ENCODE peak calls at places on chromosomes 13 and 19, in five cellular contexts. One of them, this sample, is unnamed.

GRCh38 chr13:84940167-84940566 is 859.1 kb downstream of the SLITRK6 start:
- DNase-seq in GM12878: no peak
- DNase-seq in K562: no peak
- DNase-seq in A549: no peak
- DNase-seq in HepG2: no peak
- DNase-seq in this sample: no peak

GRCh38 chr19:1027020-1027952 is 878 bp downstream of the CNN2 start:
- DNase-seq in GM12878: no peak
- DNase-seq in K562: no peak
- DNase-seq in A549: no peak
- DNase-seq in HepG2: no peak
- DNase-seq in this sample: no peak

GRCh38 chr13:48383384-48383783 is 29.5 kb downstream of the LPAR6 start:
- DNase-seq in GM12878: no peak
- DNase-seq in K562: no peak
- DNase-seq in A549: no peak
- DNase-seq in HepG2: no peak
- DNase-seq in this sample: no peak

GRCh38 chr13:50682966-50683365 is 160.5 kb downstream of the DLEU7 start:
- DNase-seq in GM12878: no peak
- DNase-seq in K562: no peak
- DNase-seq in A549: no peak
- DNase-seq in HepG2: no peak
- DNase-seq in this sample: no peak

GRCh38 chr19:5621945-5622464 is 571 bp downstream of the SAFB2 start:
- DNase-seq in GM12878: no peak
- DNase-seq in K562: peak; percentile 19
- DNase-seq in A549: no peak
- DNase-seq in HepG2: no peak
- DNase-seq in this sample: no peak

GRCh38 chr13:80463673-80464352 is 122.9 kb upstream of the SPRY2 start:
- DNase-seq in GM12878: no peak
- DNase-seq in K562: no peak
- DNase-seq in A549: no peak
- DNase-seq in HepG2: no peak
- DNase-seq in this sample: no peak

GRCh38 chr19:55586976-55587668 is 6.5 kb upstream of the ZNF579 start:
- DNase-seq in GM12878: peak; percentile 60
- DNase-seq in K562: peak; percentile 97
- DNase-seq in A549: peak; percentile 98
- DNase-seq in HepG2: peak; percentile 93
- DNase-seq in this sample: peak; percentile 98

GRCh38 chr19:14835011-14835410 is at the start of the genes OR7A5 and OR7C1:
- DNase-seq in GM12878: no peak
- DNase-seq in K562: no peak
- DNase-seq in A549: no peak
- DNase-seq in HepG2: no peak
- DNase-seq in this sample: no peak

GRCh38 chr13:113992276-113993005 is 18.6 kb upstream of the C13orf46 start:
- DNase-seq in GM12878: no peak
- DNase-seq in K562: no peak
- DNase-seq in A549: no peak
- DNase-seq in HepG2: no peak
- DNase-seq in this sample: no peak

GRCh38 chr19:14002571-14003278 is 3.4 kb downstream of the RFX1 start:
- DNase-seq in GM12878: peak; percentile 40
- DNase-seq in K562: no peak
- DNase-seq in A549: no peak
- DNase-seq in HepG2: no peak
- DNase-seq in this sample: no peak

GRCh38 chr13:77698211-77699058 is 948 bp downstream of the SLAIN1 start:
- DNase-seq in GM12878: no peak
- DNase-seq in K562: peak; percentile 1
- DNase-seq in A549: no peak
- DNase-seq in HepG2: no peak
- DNase-seq in this sample: peak; percentile 55

GRCh38 chr13:41764558-41764957 is 196.4 kb downstream of the VWA8 start:
- DNase-seq in GM12878: no peak
- DNase-seq in K562: no peak
- DNase-seq in A549: no peak
- DNase-seq in HepG2: no peak
- DNase-seq in this sample: no peak

GRCh38 chr19:9431475-9431874 is 3.9 kb downstream of the ZNF266 start:
- DNase-seq in GM12878: no peak
- DNase-seq in K562: peak; percentile 32
- DNase-seq in A549: no peak
- DNase-seq in HepG2: no peak
- DNase-seq in this sample: peak; percentile 87

GRCh38 chr19:32201661-32202060 is 143.7 kb upstream of the ZNF507 start:
- DNase-seq in GM12878: no peak
- DNase-seq in K562: no peak
- DNase-seq in A549: no peak
- DNase-seq in HepG2: no peak
- DNase-seq in this sample: no peak

GRCh38 chr19:19256072-19256969 is 16.8 kb downstream of the TM6SF2 start:
- DNase-seq in GM12878: no peak
- DNase-seq in K562: no peak
- DNase-seq in A549: no peak
- DNase-seq in HepG2: peak; percentile 31
- DNase-seq in this sample: peak; percentile 40
- TF ChIP-seq ESRRA in GM12878: no peak
- TF ChIP-seq ESRRA in K562: no peak
- TF ChIP-seq ESRRA in A549: no peak
- TF ChIP-seq ESRRA in HepG2: no peak
- TF ChIP-seq ESRRA in this sample: no peak

DNA sequence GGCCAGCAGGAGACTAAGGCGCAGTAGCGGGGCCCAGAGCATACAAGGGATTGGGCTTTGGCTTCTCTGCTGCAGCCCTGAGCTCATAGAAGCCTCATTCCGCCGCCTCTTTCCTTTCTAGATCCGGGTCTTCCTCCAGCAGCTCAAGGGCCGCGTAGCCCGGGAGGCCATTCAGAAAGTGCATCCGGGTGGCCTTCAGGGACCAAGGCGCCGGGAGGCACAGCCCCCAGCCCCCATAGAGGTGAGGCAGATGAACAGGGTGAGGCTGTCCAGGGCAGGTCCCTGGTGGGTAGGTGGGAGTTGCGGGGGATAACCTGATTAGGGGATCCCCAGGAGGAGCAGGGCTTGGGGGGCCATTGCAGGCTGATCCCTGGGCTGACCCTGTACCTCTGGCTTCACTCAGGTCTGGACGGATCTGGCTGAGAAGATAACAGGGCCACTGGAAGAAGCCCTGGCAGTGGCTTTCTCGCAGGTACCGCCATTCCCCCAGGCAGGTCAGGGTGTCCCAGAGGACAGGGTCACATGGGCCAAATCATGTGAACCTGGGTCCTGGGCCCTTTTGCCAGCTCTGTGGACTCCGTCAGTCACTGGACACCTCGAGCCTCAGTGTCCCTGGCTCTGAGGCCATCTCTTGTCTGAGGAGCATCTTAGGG is 1.3 kb downstream of the SNAPC2 start:
- DNase-seq in GM12878: no peak
- DNase-seq in K562: no peak
- DNase-seq in A549: no peak
- DNase-seq in HepG2: no peak
- DNase-seq in this sample: no peak
- TF ChIP-seq ESRRA in GM12878: no peak
- TF ChIP-seq ESRRA in K562: no peak
- TF ChIP-seq ESRRA in A549: no peak
- TF ChIP-seq ESRRA in HepG2: no peak
- TF ChIP-seq ESRRA in this sample: no peak

GRCh38 chr19:30095171-30095570 is 153.1 kb downstream of the URI1 start:
- DNase-seq in GM12878: no peak
- DNase-seq in K562: no peak
- DNase-seq in A549: no peak
- DNase-seq in HepG2: no peak
- DNase-seq in this sample: no peak

GRCh38 chr19:30092721-30093569 is 150.9 kb downstream of the URI1 start:
- DNase-seq in GM12878: no peak
- DNase-seq in K562: no peak
- DNase-seq in A549: no peak
- DNase-seq in HepG2: no peak
- DNase-seq in this sample: no peak

GRCh38 chr19:30096596-30097370 is 154.7 kb downstream of the URI1 start:
- DNase-seq in GM12878: no peak
- DNase-seq in K562: no peak
- DNase-seq in A549: no peak
- DNase-seq in HepG2: no peak
- DNase-seq in this sample: no peak

GRCh38 chr19:30091856-30092255 is 149.8 kb downstream of the URI1 start:
- DNase-seq in GM12878: no peak
- DNase-seq in K562: no peak
- DNase-seq in A549: no peak
- DNase-seq in HepG2: no peak
- DNase-seq in this sample: no peak

DNA sequence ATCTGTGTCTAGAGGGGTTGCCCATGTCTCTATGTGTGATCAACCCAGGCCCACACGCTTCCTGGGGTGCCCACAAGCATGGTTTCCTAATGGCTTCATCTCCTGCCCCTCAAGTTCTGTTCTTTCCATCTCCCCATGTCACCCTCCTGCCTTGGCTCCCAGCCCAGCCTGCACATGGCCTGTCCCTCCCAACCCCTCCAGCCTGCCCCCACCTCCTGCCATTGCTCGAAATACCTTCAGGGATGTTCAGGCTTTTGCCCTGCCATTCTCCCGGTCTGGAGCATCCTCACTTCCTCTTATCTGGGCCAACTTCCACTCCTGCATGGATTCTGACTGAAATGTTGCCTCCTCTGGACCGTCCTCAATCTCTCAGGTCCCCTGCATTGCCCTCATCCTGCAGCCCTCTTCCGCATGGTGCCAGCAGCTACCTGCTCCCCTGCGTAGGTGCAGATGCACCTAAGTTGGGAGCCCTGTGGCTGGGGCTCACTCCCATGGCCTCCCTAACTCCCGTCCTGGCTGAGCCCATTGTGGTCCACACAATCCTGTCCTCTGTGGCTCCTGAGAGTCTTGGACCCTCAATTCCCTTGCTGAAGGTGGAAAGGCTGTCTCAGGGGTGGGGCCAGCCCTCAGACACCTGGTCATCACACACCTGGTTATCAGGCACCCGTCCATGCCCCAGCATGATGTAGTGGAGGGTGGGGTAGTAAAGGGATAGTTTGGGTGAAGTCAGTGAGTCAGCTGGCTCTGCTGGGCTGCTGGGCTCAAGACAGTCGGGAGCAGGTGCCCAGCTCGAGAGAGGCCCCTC is 152.1 kb downstream of the URI1 start:
- DNase-seq in GM12878: no peak
- DNase-seq in K562: no peak
- DNase-seq in A549: no peak
- DNase-seq in HepG2: no peak
- DNase-seq in this sample: no peak
- TF ChIP-seq ESRRA in GM12878: no peak
- TF ChIP-seq ESRRA in K562: no peak
- TF ChIP-seq ESRRA in A549: no peak
- TF ChIP-seq ESRRA in HepG2: no peak
- TF ChIP-seq ESRRA in this sample: no peak

GRCh38 chr13:59099182-59099950 is 1064.4 kb downstream of the DIAPH3 start:
- DNase-seq in GM12878: no peak
- DNase-seq in K562: no peak
- DNase-seq in A549: no peak
- DNase-seq in HepG2: no peak
- DNase-seq in this sample: no peak

DNA sequence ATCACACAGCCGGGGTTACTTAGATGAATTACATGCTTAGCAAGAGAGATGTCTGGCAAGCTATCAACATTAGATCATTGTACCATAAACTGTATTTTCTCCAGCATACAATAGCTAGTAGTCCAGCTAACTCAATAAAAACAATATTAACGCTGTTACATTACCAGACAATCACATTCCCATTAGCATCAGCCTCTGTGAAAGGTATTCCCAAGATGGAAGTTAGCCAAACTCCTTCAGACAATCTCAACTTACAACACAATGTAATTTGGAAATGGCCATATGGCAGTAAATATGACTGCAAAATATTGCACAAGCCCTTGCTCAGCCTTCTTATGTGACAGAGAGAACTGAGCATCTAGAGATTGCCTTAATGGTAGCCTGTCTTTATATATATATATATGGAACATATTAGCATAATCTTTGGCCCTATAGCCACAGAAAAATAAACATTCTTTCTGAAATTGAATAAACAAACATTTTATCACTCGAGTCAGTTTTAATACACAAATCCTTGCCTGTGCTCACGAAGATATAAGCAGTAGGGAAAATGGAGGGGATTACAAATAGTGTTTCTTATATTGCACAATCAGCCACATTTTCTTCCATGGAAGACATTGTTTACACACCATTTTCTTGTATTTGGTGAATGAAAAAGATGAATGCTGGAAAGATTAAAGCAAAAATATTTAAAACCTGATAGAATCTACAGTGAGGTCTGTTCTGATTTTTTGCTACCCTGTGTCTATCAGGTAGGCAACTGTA is 1060.5 kb downstream of the DIAPH3 start:
- DNase-seq in GM12878: no peak
- DNase-seq in K562: no peak
- DNase-seq in A549: no peak
- DNase-seq in HepG2: no peak
- DNase-seq in this sample: no peak
- TF ChIP-seq ESRRA in GM12878: no peak
- TF ChIP-seq ESRRA in K562: no peak
- TF ChIP-seq ESRRA in A549: no peak
- TF ChIP-seq ESRRA in HepG2: no peak
- TF ChIP-seq ESRRA in this sample: no peak

This sample was measured in WTC11.